ENCODE peak calls at places on chromosomes 11 and 22, in nine cellular contexts. B is mesendoderm, G is tibial artery, S is GM23248, R is uterus, U is breast epithelium, E is aorta, C is A549, L is testis. D is an unnamed sample.

GRCh38 chr11:65417221-65417701 is 5.3 kb upstream of the NEAT1 start:
- DNase-seq in C (no peak), S (peak; percentile 30), L (peak; percentile 52), B (peak; percentile 56), E (peak; percentile 83), U (peak; percentile 50), R (peak; percentile 61), G (peak; percentile 55), D (peak; percentile 59)

GRCh38 chr11:36273110-36273509 is 16.1 kb downstream of the COMMD9 start:
- DNase-seq in B (peak; percentile 74), C (no peak), E (no peak), S (no peak), U (no peak), G (no peak), L (no peak), R (no peak), D (no peak)

GRCh38 chr11:32005786-32006406 is 85.0 kb upstream of the RCN1 start:
- DNase-seq in B (no peak), C (no peak), L (peak; percentile 60), G (no peak), S (peak; percentile 39), R (no peak), U (no peak), E (no peak), D (no peak)

GRCh38 chr11:76824083-76824939 is 36.4 kb upstream of the ACER3 start:
- DNase-seq in R (no peak), L (no peak), G (no peak), U (no peak), E (no peak), C (no peak), S (peak; percentile 52), B (no peak), D (no peak)

GRCh38 chr11:88103337-88104206 is 71.7 kb downstream of the RAB38 start:
- DNase-seq in S (peak; percentile 38), G (no peak), C (peak; percentile 58), L (peak; percentile 52), B (peak; percentile 98), R (no peak), U (no peak), E (no peak), D (peak; percentile 57)

GRCh38 chr22:23065495-23066122 is 4.7 kb upstream of the GNAZ start:
- DNase-seq in R (no peak), E (peak; percentile 52), L (peak; percentile 9), U (peak; percentile 6), S (no peak), C (no peak), G (peak; percentile 16), B (no peak), D (no peak)

GRCh38 chr22:28279888-28280287 is 360.8 kb upstream of the PITPNB start:
- DNase-seq in B (no peak), U (no peak), R (no peak), G (no peak), E (no peak), S (peak; percentile 13), L (no peak), C (no peak), D (no peak)

GRCh38 chr11:73962097-73962705 is 11.4 kb downstream of the DNAJB13 start:
- DNase-seq in R (no peak), S (no peak), C (no peak), G (no peak), B (no peak), L (no peak), E (no peak), U (no peak), D (no peak)

GRCh38 chr11:2166091-2166851 is 5.3 kb upstream of the INS start:
- DNase-seq in E (no peak), R (no peak), G (no peak), S (peak; percentile 39), B (peak; percentile 38), L (peak; percentile 51), C (no peak), U (no peak), D (no peak)

GRCh38 chr11:87252869-87253268 is 215.1 kb downstream of the TMEM135 start:
- DNase-seq in U (no peak), R (no peak), L (no peak), E (no peak), G (no peak), C (no peak), B (no peak), S (peak; percentile 44), D (no peak)

GRCh38 chr22:49949914-49950292 is 10.7 kb upstream of the PIM3 start:
- DNase-seq in E (no peak), B (no peak), L (no peak), S (no peak), C (no peak), R (no peak), G (no peak), U (no peak), D (no peak)

GRCh38 chr11:46416656-46417055 is 25.1 kb upstream of the CHRM4 start:
- DNase-seq in S (no peak), B (no peak), R (no peak), C (no peak), L (no peak), G (no peak), E (no peak), U (no peak), D (no peak)

GRCh38 chr11:47007579-47007978 is 71.0 kb downstream of the CSTPP1 start:
- DNase-seq in S (no peak), E (no peak), L (no peak), U (no peak), R (no peak), G (no peak), B (no peak), C (no peak), D (no peak)

GRCh38 chr11:122209619-122210377 is 93.8 kb upstream of the BLID start:
- DNase-seq in U (peak; percentile 60), S (peak; percentile 83), G (peak; percentile 84), C (no peak), E (no peak), R (peak; percentile 93), L (peak; percentile 90), B (no peak), D (peak; percentile 56)

GRCh38 chr22:24030186-24030702 is 19.1 kb downstream of the CABIN1 start:
- DNase-seq in G (no peak), C (no peak), S (no peak), E (no peak), U (no peak), L (no peak), R (no peak), B (no peak), D (no peak)

GRCh38 chr11:86923993-86924766 is 31.0 kb downstream of the FZD4 start:
- DNase-seq in C (no peak), G (no peak), E (no peak), R (no peak), L (no peak), S (no peak), U (no peak), B (peak; percentile 96), D (peak; percentile 37)

GRCh38 chr22:37329239-37330140 is 47.2 kb downstream of the CYTH4 start:
- DNase-seq in L (no peak), R (no peak), U (no peak), C (no peak), B (no peak), G (no peak), E (no peak), S (peak; percentile 38), D (no peak)

GRCh38 chr11:66593650-66594049 is 665 bp downstream of the CCS start:
- DNase-seq in E (no peak), U (no peak), C (no peak), B (no peak), R (no peak), L (no peak), G (no peak), S (peak; percentile 28), D (no peak)

GRCh38 chr11:5891216-5891800 is 1.7 kb upstream of the OR52E5 start:
- DNase-seq in E (no peak), G (no peak), L (no peak), R (no peak), B (peak; percentile 25), U (no peak), S (peak; percentile 34), C (peak; percentile 2), D (no peak)

GRCh38 chr22:46057206-46057605 is 80.2 kb upstream of the WNT7B start:
- DNase-seq in S (peak; percentile 70), C (no peak), B (no peak), L (peak; percentile 43), U (peak; percentile 40), G (peak; percentile 39), E (no peak), R (peak; percentile 61), D (peak; percentile 59)
- H3K4me3 ChIP-seq in S (peak overlapping the region; percentile 77), C (no peak overlapping the region), B (no peak overlapping the region), L (no peak overlapping the region), U (peak overlapping the region; percentile 92), G (peak overlapping the region; percentile 84), E (no peak overlapping the region), R (peak overlapping the region; percentile 24), D (no peak overlapping the region)

DNA sequence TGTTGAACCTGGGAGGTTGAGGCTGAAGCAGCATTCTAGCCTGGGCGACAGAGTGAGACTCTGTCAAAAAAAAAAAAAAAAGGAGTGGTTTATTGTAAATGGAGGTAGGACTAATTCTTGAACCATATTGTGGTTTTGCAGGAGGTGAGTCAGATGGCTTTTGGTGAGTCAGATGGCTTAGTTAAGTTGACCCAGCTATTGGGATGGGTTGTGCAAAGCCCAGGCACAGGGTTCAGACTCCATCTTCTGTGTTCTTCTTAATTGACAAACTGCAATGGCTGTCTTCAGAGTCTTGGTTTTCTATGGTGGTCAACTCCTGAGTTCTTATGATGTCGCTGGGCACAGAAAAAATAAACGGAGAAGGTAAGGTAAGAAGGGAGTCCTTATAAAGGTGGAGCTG is 182.7 kb downstream of the ADAMTS15 start:
- DNase-seq in C (peak; percentile 31), R (no peak), S (peak; percentile 93), B (no peak), U (no peak), E (no peak), G (no peak), L (no peak), D (no peak)
- H3K4me1 ChIP-seq in C (peaks cover 47% of the 10 kb centered on the region), R (no peaks in the 10 kb centered on the region), S (peaks cover 33% of the 10 kb centered on the region), B (no peaks in the 10 kb centered on the region), U (no peaks in the 10 kb centered on the region), E (peaks cover 2% of the 10 kb centered on the region), G (no peaks in the 10 kb centered on the region), L (peaks cover 8% of the 10 kb centered on the region), D (no peaks in the 10 kb centered on the region)

DNA sequence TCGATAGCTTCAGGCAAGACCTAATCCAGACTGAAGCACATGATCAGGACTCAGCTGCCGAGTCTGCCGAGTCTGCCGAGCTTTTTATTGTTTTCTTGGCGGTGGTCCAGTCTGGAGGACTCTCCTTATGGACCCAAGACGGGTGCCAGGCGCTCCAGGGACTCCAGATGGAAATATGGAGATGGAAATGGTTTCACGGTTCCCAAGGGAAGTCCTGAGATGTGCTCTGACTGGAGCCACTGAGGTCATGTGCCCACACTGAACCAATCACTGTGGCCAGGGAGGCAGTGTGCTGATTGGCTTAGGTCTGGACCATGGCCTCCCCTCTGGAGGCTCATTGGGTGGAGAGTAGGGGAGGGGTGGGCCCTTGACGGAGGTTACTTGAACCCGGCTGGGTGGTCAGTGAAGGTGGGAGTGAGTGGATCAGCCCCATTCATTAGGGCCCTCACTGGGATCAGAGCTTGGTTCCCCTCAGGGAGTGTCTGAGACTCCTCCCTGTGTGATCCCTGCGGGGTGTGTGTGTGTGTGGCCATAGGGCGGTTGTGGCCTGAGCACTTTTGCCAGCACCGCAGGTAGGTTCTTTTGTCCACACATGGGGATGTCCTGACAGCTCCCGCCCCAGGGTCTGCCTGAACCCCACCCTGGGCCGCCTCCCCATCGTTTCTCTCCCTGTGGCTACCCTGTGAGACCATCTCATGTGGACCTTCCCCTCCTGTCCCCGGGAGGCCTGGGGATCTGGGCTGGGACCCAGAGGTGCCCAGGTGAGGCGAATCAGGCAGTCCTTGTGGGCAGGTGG is 14.0 kb downstream of the RPS6KA4 start:
- DNase-seq in E (peak; percentile 70), R (no peak), U (no peak), C (peak; percentile 88), L (peak; percentile 84), B (peak; percentile 37), S (peak; percentile 18), G (no peak), D (no peak)
- H3K4me3 ChIP-seq in E (no peak overlapping the region), R (no peak overlapping the region), U (no peak overlapping the region), C (peak overlapping the region; percentile 44), L (no peak overlapping the region), B (no peak overlapping the region), S (no peak overlapping the region), G (peak overlapping the region; percentile 28), D (no peak overlapping the region)

GRCh38 chr11:126114486-126115252 is 52.0 kb upstream of the CDON start:
- DNase-seq in L (no peak), S (peak; percentile 41), G (no peak), R (no peak), C (no peak), E (no peak), U (no peak), B (no peak), D (no peak)
- H3K4me1 ChIP-seq in L (peaks cover 34% of the 10 kb centered on the region), S (peaks cover 65% of the 10 kb centered on the region), G (peaks cover 10% of the 10 kb centered on the region), R (peaks cover 8% of the 10 kb centered on the region), C (peaks cover 37% of the 10 kb centered on the region), E (peaks cover 2% of the 10 kb centered on the region), U (peaks cover 14% of the 10 kb centered on the region), B (peaks cover 2% of the 10 kb centered on the region), D (peaks cover 41% of the 10 kb centered on the region)

D was measured in body of pancreas.